ENCODE peak calls at places on chromosomes 12 and 14, in eight cellular contexts. One of them, this sample, is unnamed.

GRCh38 chr12:38316391-38317129 is at the start of gene ALG10B:
- DNase-seq in heart right ventricle: peak; percentile 95
- DNase-seq in sigmoid colon: peak; percentile 97
- DNase-seq in CD8-positive, alpha-beta T cell: peak; percentile 91
- DNase-seq in astrocyte: peak; percentile 92
- DNase-seq in H9: peak; percentile 93
- DNase-seq in PC-9: peak; percentile 91
- DNase-seq in PC-3: peak; percentile 97
- DNase-seq in this sample: peak; percentile 95

GRCh38 chr12:124346425-124347168 is 51.7 kb downstream of the RFLNA start:
- DNase-seq in astrocyte: no peak
- DNase-seq in sigmoid colon: no peak
- DNase-seq in CD8-positive, alpha-beta T cell: no peak
- DNase-seq in heart right ventricle: no peak
- DNase-seq in PC-3: no peak
- DNase-seq in H9: no peak
- DNase-seq in PC-9: no peak
- DNase-seq in this sample: no peak

GRCh38 chr12:132218915-132219314 is 74.7 kb downstream of the NOC4L start:
- DNase-seq in H9: peak; percentile 83
- DNase-seq in heart right ventricle: no peak
- DNase-seq in PC-9: no peak
- DNase-seq in astrocyte: no peak
- DNase-seq in sigmoid colon: no peak
- DNase-seq in CD8-positive, alpha-beta T cell: peak; percentile 47
- DNase-seq in PC-3: peak; percentile 64
- DNase-seq in this sample: no peak

GRCh38 chr12:76768566-76768965 is 4.7 kb downstream of the ZDHHC17 start:
- DNase-seq in PC-3: no peak
- DNase-seq in PC-9: no peak
- DNase-seq in heart right ventricle: no peak
- DNase-seq in astrocyte: no peak
- DNase-seq in CD8-positive, alpha-beta T cell: no peak
- DNase-seq in H9: no peak
- DNase-seq in sigmoid colon: no peak
- DNase-seq in this sample: no peak

GRCh38 chr12:124722871-124723270 is 140.8 kb downstream of the SCARB1 start:
- DNase-seq in CD8-positive, alpha-beta T cell: no peak
- DNase-seq in sigmoid colon: no peak
- DNase-seq in PC-3: peak; percentile 34
- DNase-seq in H9: no peak
- DNase-seq in PC-9: no peak
- DNase-seq in astrocyte: no peak
- DNase-seq in heart right ventricle: no peak
- DNase-seq in this sample: no peak

GRCh38 chr14:20781805-20782204 is 737 bp downstream of the RNASE6 start:
- DNase-seq in PC-9: no peak
- DNase-seq in astrocyte: no peak
- DNase-seq in heart right ventricle: no peak
- DNase-seq in H9: no peak
- DNase-seq in PC-3: no peak
- DNase-seq in sigmoid colon: no peak
- DNase-seq in CD8-positive, alpha-beta T cell: no peak
- DNase-seq in this sample: no peak

GRCh38 chr12:130936566-130936965 is 17.1 kb upstream of the ADGRD1 start:
- DNase-seq in H9: no peak
- DNase-seq in astrocyte: no peak
- DNase-seq in PC-3: no peak
- DNase-seq in PC-9: no peak
- DNase-seq in CD8-positive, alpha-beta T cell: no peak
- DNase-seq in sigmoid colon: no peak
- DNase-seq in heart right ventricle: no peak
- DNase-seq in this sample: no peak

GRCh38 chr14:63045234-63045611 is at the start of gene KCNH5:
- DNase-seq in PC-3: peak; percentile 22
- DNase-seq in astrocyte: peak; percentile 39
- DNase-seq in H9: peak; percentile 91
- DNase-seq in CD8-positive, alpha-beta T cell: no peak
- DNase-seq in heart right ventricle: no peak
- DNase-seq in sigmoid colon: no peak
- DNase-seq in PC-9: no peak
- DNase-seq in this sample: peak; percentile 63

GRCh38 chr12:100733817-100734593 is 60.6 kb upstream of the ANO4 start:
- DNase-seq in H9: no peak
- DNase-seq in sigmoid colon: no peak
- DNase-seq in PC-3: peak; percentile 55
- DNase-seq in astrocyte: no peak
- DNase-seq in PC-9: no peak
- DNase-seq in CD8-positive, alpha-beta T cell: no peak
- DNase-seq in heart right ventricle: no peak
- DNase-seq in this sample: no peak

GRCh38 chr12:105204916-105205315 is 31.1 kb downstream of the APPL2 start:
- DNase-seq in PC-3: peak; percentile 83
- DNase-seq in sigmoid colon: no peak
- DNase-seq in CD8-positive, alpha-beta T cell: no peak
- DNase-seq in astrocyte: peak; percentile 84
- DNase-seq in H9: no peak
- DNase-seq in PC-9: no peak
- DNase-seq in heart right ventricle: no peak
- DNase-seq in this sample: no peak

GRCh38 chr12:80129895-80130535 is 30.7 kb downstream of the OTOGL start:
- DNase-seq in PC-9: no peak
- DNase-seq in astrocyte: peak; percentile 81
- DNase-seq in PC-3: peak; percentile 9
- DNase-seq in H9: no peak
- DNase-seq in heart right ventricle: no peak
- DNase-seq in sigmoid colon: no peak
- DNase-seq in CD8-positive, alpha-beta T cell: no peak
- DNase-seq in this sample: no peak

GRCh38 chr14:81162941-81163340 is 57.8 kb downstream of the GTF2A1 start:
- DNase-seq in sigmoid colon: no peak
- DNase-seq in PC-9: no peak
- DNase-seq in H9: no peak
- DNase-seq in heart right ventricle: no peak
- DNase-seq in CD8-positive, alpha-beta T cell: no peak
- DNase-seq in astrocyte: no peak
- DNase-seq in PC-3: peak; percentile 21
- DNase-seq in this sample: no peak

GRCh38 chr12:6937481-6938352 is 5.9 kb upstream of the RNU7-1 start:
- DNase-seq in sigmoid colon: peak; percentile 97
- DNase-seq in H9: peak; percentile 97
- DNase-seq in CD8-positive, alpha-beta T cell: peak; percentile 92
- DNase-seq in heart right ventricle: peak; percentile 93
- DNase-seq in PC-9: peak; percentile 97
- DNase-seq in PC-3: peak; percentile 94
- DNase-seq in astrocyte: peak; percentile 87
- DNase-seq in this sample: peak; percentile 94

GRCh38 chr12:15278816-15279658 is 43.3 kb upstream of the PTPRO start:
- DNase-seq in sigmoid colon: peak; percentile 93
- DNase-seq in CD8-positive, alpha-beta T cell: no peak
- DNase-seq in H9: no peak
- DNase-seq in astrocyte: peak; percentile 90
- DNase-seq in heart right ventricle: peak; percentile 76
- DNase-seq in PC-3: peak; percentile 88
- DNase-seq in PC-9: no peak
- DNase-seq in this sample: no peak

GRCh38 chr12:81644503-81644902 is 114.6 kb downstream of the PPFIA2 start:
- DNase-seq in astrocyte: peak; percentile 42
- DNase-seq in CD8-positive, alpha-beta T cell: no peak
- DNase-seq in PC-9: no peak
- DNase-seq in heart right ventricle: no peak
- DNase-seq in sigmoid colon: no peak
- DNase-seq in PC-3: peak; percentile 52
- DNase-seq in H9: no peak
- DNase-seq in this sample: no peak

GRCh38 chr12:4450551-4451112 is 5.0 kb upstream of the FGF6 start:
- DNase-seq in PC-3: no peak
- DNase-seq in astrocyte: no peak
- DNase-seq in heart right ventricle: peak; percentile 32
- DNase-seq in sigmoid colon: no peak
- DNase-seq in CD8-positive, alpha-beta T cell: no peak
- DNase-seq in PC-9: no peak
- DNase-seq in H9: peak; percentile 72
- DNase-seq in this sample: no peak

GRCh38 chr12:6927999-6928702 is 392 bp downstream of the ATN1 start:
- DNase-seq in sigmoid colon: no peak
- DNase-seq in PC-3: no peak
- DNase-seq in H9: no peak
- DNase-seq in CD8-positive, alpha-beta T cell: no peak
- DNase-seq in PC-9: no peak
- DNase-seq in heart right ventricle: no peak
- DNase-seq in astrocyte: no peak
- DNase-seq in this sample: no peak

GRCh38 chr12:1926274-1926673 is 7.8 kb upstream of the CACNA2D4 start:
- DNase-seq in sigmoid colon: no peak
- DNase-seq in PC-3: no peak
- DNase-seq in heart right ventricle: no peak
- DNase-seq in astrocyte: no peak
- DNase-seq in PC-9: no peak
- DNase-seq in CD8-positive, alpha-beta T cell: no peak
- DNase-seq in H9: peak; percentile 22
- DNase-seq in this sample: peak; percentile 11

GRCh38 chr12:71195338-71195896 is 37.6 kb upstream of the TSPAN8 start:
- DNase-seq in PC-3: peak; percentile 28
- DNase-seq in astrocyte: no peak
- DNase-seq in H9: no peak
- DNase-seq in heart right ventricle: no peak
- DNase-seq in PC-9: no peak
- DNase-seq in sigmoid colon: no peak
- DNase-seq in CD8-positive, alpha-beta T cell: no peak
- DNase-seq in this sample: no peak
- H3K27ac ChIP-seq in PC-3: no peak overlapping the region
- H3K27ac ChIP-seq in astrocyte: no peak overlapping the region
- H3K27ac ChIP-seq in H9: no peak overlapping the region
- H3K27ac ChIP-seq in heart right ventricle: no peak overlapping the region
- H3K27ac ChIP-seq in PC-9: no peak overlapping the region
- H3K27ac ChIP-seq in sigmoid colon: no peak overlapping the region
- H3K27ac ChIP-seq in CD8-positive, alpha-beta T cell: no peak overlapping the region
- H3K27ac ChIP-seq in this sample: no peak overlapping the region

GRCh38 chr12:49885118-49885517 is 18.6 kb downstream of the FAIM2 start:
- DNase-seq in sigmoid colon: peak; percentile 46
- DNase-seq in CD8-positive, alpha-beta T cell: no peak
- DNase-seq in H9: peak; percentile 61
- DNase-seq in PC-3: no peak
- DNase-seq in astrocyte: no peak
- DNase-seq in PC-9: no peak
- DNase-seq in heart right ventricle: no peak
- DNase-seq in this sample: no peak

GRCh38 chr12:49883065-49883464 is 20.6 kb downstream of the FAIM2 start:
- DNase-seq in sigmoid colon: peak; percentile 24
- DNase-seq in H9: no peak
- DNase-seq in PC-3: no peak
- DNase-seq in PC-9: no peak
- DNase-seq in CD8-positive, alpha-beta T cell: no peak
- DNase-seq in heart right ventricle: no peak
- DNase-seq in astrocyte: no peak
- DNase-seq in this sample: no peak

GRCh38 chr12:49881400-49882247 is 22.1 kb downstream of the FAIM2 start:
- DNase-seq in H9: no peak
- DNase-seq in astrocyte: no peak
- DNase-seq in heart right ventricle: no peak
- DNase-seq in CD8-positive, alpha-beta T cell: no peak
- DNase-seq in PC-9: no peak
- DNase-seq in PC-3: no peak
- DNase-seq in sigmoid colon: no peak
- DNase-seq in this sample: peak; percentile 35

GRCh38 chr12:49880756-49881390 is 22.8 kb downstream of the FAIM2 start:
- DNase-seq in astrocyte: no peak
- DNase-seq in heart right ventricle: no peak
- DNase-seq in PC-3: no peak
- DNase-seq in CD8-positive, alpha-beta T cell: no peak
- DNase-seq in H9: no peak
- DNase-seq in sigmoid colon: no peak
- DNase-seq in PC-9: no peak
- DNase-seq in this sample: peak; percentile 35

DNA sequence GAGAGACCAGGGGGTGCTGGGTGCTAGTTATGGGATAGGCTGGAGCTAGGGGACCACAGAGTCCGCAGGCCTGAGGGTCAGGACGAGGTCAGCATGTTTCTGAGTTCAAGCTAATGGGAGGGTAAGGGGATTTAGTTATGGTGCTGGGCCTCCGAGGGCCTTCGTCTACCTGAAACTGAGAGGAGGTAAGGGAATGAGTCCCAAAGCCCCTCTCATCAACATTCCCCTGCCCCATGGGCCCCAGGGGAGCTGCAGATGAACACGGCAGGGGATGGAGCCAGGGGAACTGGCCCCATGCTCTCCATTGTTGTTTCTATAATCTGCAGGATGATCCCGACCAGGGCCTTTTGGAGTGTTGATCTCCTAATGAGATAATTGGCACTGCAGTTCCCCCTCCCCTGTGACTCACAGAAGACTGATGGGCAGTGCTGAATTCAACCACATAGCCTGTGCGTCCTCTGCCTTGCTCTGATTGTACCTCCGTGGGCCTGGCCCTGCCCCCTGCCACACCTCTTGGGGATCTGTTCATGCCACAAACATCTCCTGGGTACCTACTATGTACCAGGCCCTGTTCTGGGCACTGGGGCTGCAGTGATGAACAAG is 21.4 kb downstream of the FAIM2 start:
- DNase-seq in PC-3: no peak
- DNase-seq in heart right ventricle: no peak
- DNase-seq in CD8-positive, alpha-beta T cell: no peak
- DNase-seq in PC-9: peak; percentile 25
- DNase-seq in sigmoid colon: no peak
- DNase-seq in astrocyte: no peak
- DNase-seq in H9: no peak
- DNase-seq in this sample: peak; percentile 22
- TF ChIP-seq CTCF in PC-3: no peak
- TF ChIP-seq CTCF in heart right ventricle: no peak
- TF ChIP-seq CTCF in CD8-positive, alpha-beta T cell: no peak
- TF ChIP-seq CTCF in PC-9: no peak
- TF ChIP-seq CTCF in sigmoid colon: no peak
- TF ChIP-seq CTCF in astrocyte: no peak
- TF ChIP-seq CTCF in H9: no peak
- TF ChIP-seq CTCF in this sample: no peak

GRCh38 chr12:32264995-32265394 is 134.4 kb upstream of the FGD4 start:
- DNase-seq in astrocyte: no peak
- DNase-seq in PC-3: no peak
- DNase-seq in heart right ventricle: no peak
- DNase-seq in CD8-positive, alpha-beta T cell: no peak
- DNase-seq in sigmoid colon: no peak
- DNase-seq in H9: no peak
- DNase-seq in PC-9: no peak
- DNase-seq in this sample: no peak
- H3K27ac ChIP-seq in astrocyte: no peak overlapping the region
- H3K27ac ChIP-seq in PC-3: no peak overlapping the region
- H3K27ac ChIP-seq in heart right ventricle: no peak overlapping the region
- H3K27ac ChIP-seq in CD8-positive, alpha-beta T cell: no peak overlapping the region
- H3K27ac ChIP-seq in sigmoid colon: no peak overlapping the region
- H3K27ac ChIP-seq in H9: no peak overlapping the region
- H3K27ac ChIP-seq in PC-9: no peak overlapping the region
- H3K27ac ChIP-seq in this sample: no peak overlapping the region

DNA sequence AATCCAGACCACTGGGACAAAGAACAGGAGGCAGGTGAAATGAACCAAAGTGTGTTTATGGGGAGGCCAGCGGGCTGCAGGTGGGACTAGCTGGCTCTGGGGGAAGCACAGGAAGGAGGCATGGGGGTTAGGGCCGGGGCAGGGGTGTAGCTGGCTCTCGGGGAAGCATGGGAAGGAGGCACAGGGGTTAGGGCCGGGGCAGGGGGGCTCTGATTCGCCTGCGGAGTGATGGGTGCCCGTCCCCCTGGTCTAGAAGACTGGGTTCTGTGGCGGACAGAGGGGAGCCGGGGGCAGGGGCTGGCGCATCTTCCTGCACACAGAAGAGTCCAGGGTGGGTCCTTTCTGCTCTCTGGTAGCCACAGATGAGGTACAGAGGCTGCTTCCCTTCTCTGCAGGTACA is 310.3 kb downstream of the TMEM121 start:
- DNase-seq in CD8-positive, alpha-beta T cell: no peak
- DNase-seq in astrocyte: no peak
- DNase-seq in H9: no peak
- DNase-seq in heart right ventricle: no peak
- DNase-seq in PC-9: no peak
- DNase-seq in PC-3: no peak
- DNase-seq in sigmoid colon: no peak
- DNase-seq in this sample: no peak
- TF ChIP-seq CTCF in CD8-positive, alpha-beta T cell: no peak
- TF ChIP-seq CTCF in astrocyte: no peak
- TF ChIP-seq CTCF in H9: no peak
- TF ChIP-seq CTCF in heart right ventricle: no peak
- TF ChIP-seq CTCF in PC-9: no peak
- TF ChIP-seq CTCF in PC-3: no peak
- TF ChIP-seq CTCF in sigmoid colon: no peak
- TF ChIP-seq CTCF in this sample: no peak

This sample was measured in dorsolateral prefrontal cortex.